ENCODE peak calls at places on chromosomes 16 and 17, in seven cellular contexts. X, G, Y, A, D, O and N are unnamed samples.
A peak's percentile ranks its signal among the peaks of the same experiment; 100 is the strongest.

GRCh38 chr16:87317766-87318121 is 552 bp upstream of the C16orf95 start:
- DNase-seq in O (no peak), A (peak; percentile 51), X (no peak), D (peak; percentile 33), Y (peak; percentile 27), G (peak; percentile 61), N (no peak)

GRCh38 chr17:38915639-38915995 is 9.8 kb upstream of the LASP1NB start:
- DNase-seq in O (no peak), Y (no peak), A (no peak), X (no peak), D (no peak), G (no peak), N (no peak)

GRCh38 chr17:49572806-49573420 is 2.8 kb upstream of the NXPH3 start:
- DNase-seq in O (no peak), G (no peak), X (no peak), A (no peak), Y (no peak), D (no peak), N (no peak)

GRCh38 chr17:76791053-76791980 is 53.4 kb downstream of the MFSD11 start:
- DNase-seq in X (peak; percentile 17), O (no peak), G (no peak), D (peak; percentile 81), Y (peak; percentile 50), A (peak; percentile 23), N (no peak)

GRCh38 chr17:50033316-50033715 is 22.6 kb upstream of the ITGA3 start:
- DNase-seq in D (no peak), Y (no peak), A (no peak), O (no peak), X (no peak), G (no peak), N (no peak)

GRCh38 chr17:46727572-46728348 is 90.7 kb downstream of the WNT3 start:
- DNase-seq in Y (peak; percentile 19), D (peak; percentile 71), G (peak; percentile 34), X (no peak), A (no peak), O (no peak), N (no peak)

GRCh38 chr16:67013823-67014640 is 14.9 kb upstream of the CBFB start:
- DNase-seq in Y (no peak), O (peak; percentile 86), X (no peak), A (peak; percentile 76), G (peak; percentile 70), D (no peak), N (no peak)

GRCh38 chr17:1331708-1332107 is 52.2 kb downstream of the TRARG1 start:
- DNase-seq in D (no peak), G (no peak), A (no peak), Y (no peak), X (no peak), O (no peak), N (no peak)

GRCh38 chr16:29310852-29311314 is 95.6 kb downstream of the NPIPB11 start:
- DNase-seq in G (no peak), Y (no peak), O (no peak), A (no peak), X (no peak), D (no peak), N (no peak)

GRCh38 chr16:51129105-51129504 is 22.0 kb downstream of the SALL1 start:
- DNase-seq in G (peak; percentile 29), O (peak; percentile 70), X (no peak), D (no peak), A (no peak), Y (no peak), N (no peak)

GRCh38 chr16:86714166-86714565 is 135.8 kb downstream of the FOXL1 start:
- DNase-seq in G (peak; percentile 43), Y (no peak), X (no peak), D (no peak), O (peak; percentile 72), A (no peak), N (no peak)

GRCh38 chr17:77768475-77768874 is 190.0 kb upstream of the TNRC6C start:
- DNase-seq in D (no peak), A (no peak), X (no peak), Y (no peak), O (no peak), G (no peak), N (no peak)

GRCh38 chr17:61221597-61222471 is 177.8 kb upstream of the TBX2 start:
- DNase-seq in A (no peak), D (peak; percentile 36), O (no peak), G (no peak), X (peak; percentile 62), Y (no peak), N (no peak)

GRCh38 chr16:31201511-31202401 is 804 bp downstream of the PYCARD start:
- DNase-seq in G (peak; percentile 88), A (peak; percentile 25), O (peak; percentile 20), X (peak; percentile 41), Y (no peak), D (no peak), N (no peak)

GRCh38 chr17:42472709-42473521 is 14.2 kb downstream of the ATP6V0A1 start:
- DNase-seq in D (peak; percentile 79), Y (peak; percentile 60), X (no peak), A (no peak), G (peak; percentile 62), O (no peak), N (no peak)

GRCh38 chr17:49494937-49495841 is at the start of gene NGFR:
- DNase-seq in O (peak; percentile 90), A (peak; percentile 32), Y (no peak), G (peak; percentile 65), D (no peak), X (peak; percentile 49), N (peak; percentile 24)

GRCh38 chr17:57715981-57716380 is 29.1 kb downstream of the CCDC182 start:
- DNase-seq in D (no peak), O (no peak), Y (no peak), X (no peak), G (no peak), A (no peak), N (no peak)

GRCh38 chr17:608911-609882 is 105.4 kb downstream of the VPS53 start:
- DNase-seq in A (no peak), X (no peak), O (no peak), G (no peak), Y (no peak), D (no peak), N (no peak)

GRCh38 chr16:27890866-27891265 is 172.6 kb downstream of the GSG1L start:
- DNase-seq in A (no peak), O (no peak), D (no peak), G (no peak), Y (no peak), X (no peak), N (no peak)

GRCh38 chr17:71846561-71846960 is 274.3 kb upstream of the SOX9 start:
- DNase-seq in Y (no peak), X (no peak), A (no peak), G (no peak), D (no peak), O (no peak), N (peak; percentile 83)

GRCh38 chr17:10042589-10043244 is 137.6 kb upstream of the RCVRN start:
- DNase-seq in D (no peak), G (no peak), A (no peak), O (no peak), Y (no peak), X (no peak), N (no peak)

GRCh38 chr16:83300326-83300725 is 507.5 kb upstream of the HSBP1 start:
- DNase-seq in Y (no peak), G (no peak), O (no peak), A (no peak), D (no peak), X (no peak), N (no peak)